ENCODE peak calls at places on chromosomes 5 and 9, in four cellular contexts. W, U, Q and S are unnamed samples.

GRCh38 chr5:108507631-108508030 is 125.7 kb upstream of the FBXL17 start:
- DNase-seq in Q (no peak), U (no peak), W (no peak), S (no peak)

GRCh38 chr5:62296998-62297397 is 9.0 kb upstream of the KIF2A start:
- DNase-seq in U (no peak), W (no peak), Q (no peak), S (no peak)

GRCh38 chr5:144219869-144220268 is 49.2 kb downstream of the KCTD16 start:
- DNase-seq in U (no peak), W (no peak), Q (no peak), S (no peak)

GRCh38 chr9:33263936-33264472 is 504 bp downstream of the BAG1 start:
- DNase-seq in Q (no peak), W (no peak), U (no peak), S (no peak)

GRCh38 chr5:112960316-112960715 is 16.3 kb upstream of the DCP2 start:
- DNase-seq in U (no peak), Q (no peak), W (no peak), S (no peak)

GRCh38 chr5:167916261-167916660 is 375.2 kb upstream of the WWC1 start:
- DNase-seq in W (no peak), U (no peak), Q (no peak), S (no peak)

GRCh38 chr9:2838984-2839367 is 4.9 kb downstream of the PUM3 start:
- DNase-seq in U (no peak), W (no peak), Q (no peak), S (no peak)

GRCh38 chr9:110531776-110532175 is 47.8 kb downstream of the SVEP1 start:
- DNase-seq in W (no peak), Q (peak; percentile 31), U (no peak), S (peak; percentile 55)

GRCh38 chr9:112112941-112113399 is 62.1 kb downstream of the SUSD1 start:
- DNase-seq in Q (no peak), U (peak; percentile 53), W (no peak), S (no peak)

GRCh38 chr5:83470920-83471404 is 582 bp upstream of the VCAN start:
- DNase-seq in Q (no peak), U (no peak), W (no peak), S (no peak)

GRCh38 chr5:3394046-3394597 is 201.5 kb upstream of the IRX1 start:
- DNase-seq in Q (no peak), U (no peak), W (no peak), S (no peak)

GRCh38 chr5:28512648-28513047 is 1474.3 kb upstream of the CDH9 start:
- DNase-seq in U (no peak), W (no peak), Q (no peak), S (no peak)

GRCh38 chr5:28516657-28517175 is 1478.3 kb upstream of the CDH9 start:
- DNase-seq in U (no peak), W (no peak), Q (no peak), S (no peak)

GRCh38 chr5:28523416-28523815 is 1485.0 kb upstream of the CDH9 start:
- DNase-seq in U (no peak), Q (no peak), W (no peak), S (no peak)

GRCh38 chr5:28517691-28518090 is 1479.3 kb upstream of the CDH9 start:
- DNase-seq in Q (no peak), U (no peak), W (no peak), S (no peak)
- H3K9me1 ChIP-seq in Q (no peaks in the 10 kb centered on the region), U (no peaks in the 10 kb centered on the region), W (no peaks in the 10 kb centered on the region), S (no peaks in the 10 kb centered on the region)

DNA sequence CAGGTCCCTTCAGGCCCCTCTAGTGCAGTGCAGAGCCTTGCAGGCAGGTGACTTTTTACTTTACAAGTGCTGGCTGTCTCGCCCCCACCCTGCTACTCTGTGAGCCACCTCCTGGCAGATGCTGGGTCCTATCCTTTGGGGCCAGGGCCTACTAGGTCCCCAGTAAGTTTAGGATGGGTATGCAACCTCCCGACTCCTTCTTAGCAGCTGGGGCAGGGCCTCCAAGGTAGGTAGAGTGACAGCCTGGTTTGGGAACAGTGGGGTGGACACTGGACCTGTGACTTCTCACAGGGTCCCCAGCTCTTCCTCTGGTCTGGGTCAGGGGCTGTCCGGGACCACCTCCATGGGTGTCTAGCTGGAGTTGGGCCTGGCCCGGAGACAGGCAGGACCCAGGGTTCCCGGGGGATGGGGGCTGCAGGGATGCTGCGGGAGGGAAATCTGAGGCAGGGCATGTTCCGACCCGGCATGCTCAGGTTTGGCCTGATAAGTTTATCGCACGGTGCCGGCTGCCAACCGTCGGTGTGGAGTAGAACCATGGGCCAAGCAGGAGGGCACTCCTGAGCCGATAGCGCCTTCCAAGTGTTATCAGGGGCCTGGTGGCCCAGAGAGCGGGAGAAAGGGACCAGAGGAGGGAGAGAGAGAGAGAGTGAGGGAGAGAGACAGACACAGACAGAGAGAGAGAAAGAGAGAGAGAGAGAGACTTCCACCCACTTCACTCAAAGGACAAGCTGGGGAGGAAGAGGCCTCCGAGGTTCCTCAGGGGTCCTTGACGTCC is 20.6 kb downstream of the GFI1B start:
- DNase-seq in Q (no peak), U (no peak), W (peak; percentile 77), S (no peak)
- H3K9me1 ChIP-seq in Q (no peaks in the 10 kb centered on the region), U (no peaks in the 10 kb centered on the region), W (peaks cover 9% of the 10 kb centered on the region), S (no peaks in the 10 kb centered on the region)

DNA sequence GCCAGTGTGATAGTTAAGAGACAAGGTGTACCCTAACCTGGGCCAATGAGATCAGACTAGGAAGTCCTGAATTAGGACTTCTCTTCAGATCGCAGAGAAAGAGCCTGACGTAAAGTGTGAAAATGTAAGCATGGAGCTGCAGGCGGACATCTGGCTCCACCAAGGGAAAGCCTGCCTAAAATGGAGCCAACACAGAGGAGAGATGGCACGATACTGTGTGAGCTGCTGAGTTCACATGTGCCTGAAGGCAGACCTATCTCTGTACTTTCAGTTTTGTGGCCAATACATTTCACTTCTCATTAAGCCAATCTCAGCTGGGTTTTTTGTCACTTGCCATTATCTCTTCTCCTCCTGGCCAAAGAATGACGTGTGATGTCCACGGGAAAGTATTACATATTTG is 210.5 kb downstream of the ELAVL2 start:
- DNase-seq in Q (no peak), U (no peak), W (no peak), S (no peak)
- H3K9me1 ChIP-seq in Q (no peaks in the 10 kb centered on the region), U (no peaks in the 10 kb centered on the region), W (no peaks in the 10 kb centered on the region), S (no peaks in the 10 kb centered on the region)

GRCh38 chr5:9698125-9698848 is 68.1 kb upstream of the TAS2R1 start:
- DNase-seq in U (no peak), Q (no peak), W (no peak), S (peak; percentile 71)

GRCh38 chr5:9698849-9699240 is 68.7 kb upstream of the TAS2R1 start:
- DNase-seq in W (no peak), U (no peak), Q (no peak), S (no peak)

DNA sequence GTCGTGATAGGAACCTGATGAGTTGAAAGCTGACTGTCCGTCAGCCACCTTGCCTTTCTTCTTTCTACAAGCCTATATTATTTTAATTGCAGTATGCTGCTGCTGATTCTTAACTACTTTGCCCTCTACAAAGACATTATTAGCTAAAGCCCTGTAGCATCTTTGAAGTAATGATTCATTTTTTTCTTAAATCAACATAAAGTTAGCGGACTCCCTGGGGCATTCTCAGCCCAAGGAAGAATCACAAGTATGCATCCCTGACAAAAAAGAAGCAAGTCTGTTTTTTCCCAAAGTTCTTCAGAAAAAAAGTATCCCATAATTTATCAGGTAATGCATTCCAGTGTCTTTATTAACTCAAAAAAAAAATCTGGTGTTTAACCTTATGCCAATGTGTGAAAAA is 69.5 kb upstream of the TAS2R1 start:
- DNase-seq in Q (no peak), W (no peak), U (no peak), S (peak; percentile 22)
- H3K9me1 ChIP-seq in Q (no peaks in the 10 kb centered on the region), W (no peaks in the 10 kb centered on the region), U (no peaks in the 10 kb centered on the region), S (no peaks in the 10 kb centered on the region)

GRCh38 chr9:99143661-99144060 is 38.7 kb downstream of the TGFBR1 start:
- DNase-seq in W (no peak), Q (no peak), U (no peak), S (no peak)
- H3K9me1 ChIP-seq in W (no peaks in the 10 kb centered on the region), Q (no peaks in the 10 kb centered on the region), U (no peaks in the 10 kb centered on the region), S (no peaks in the 10 kb centered on the region)